ENCODE peak calls at places on chromosomes 6 and 20, in five cellular contexts. D is CD8-positive, alpha-beta T cell; K is left lung; H is activated T-cell treated with anti-CD3 and anti-CD28 coated beads, Interleukin-2, amount 50 U/mL, for 4 hours; R is psoas muscle. A is an unnamed sample.

GRCh38 chr6:33277663-33278391 is 904 bp downstream of the B3GALT4 start:
- ATAC-seq in D (peak; percentile 23), K (no peak), H (peak; percentile 1), R (peak; percentile 8), A (peak; percentile 5)

GRCh38 chr6:163290545-163291274 is 123.8 kb upstream of the QKI start:
- ATAC-seq in D (no peak), K (no peak), H (no peak), R (peak; percentile 74), A (no peak)

GRCh38 chr20:45840700-45841198 is 7.2 kb downstream of the SNX21 start:
- ATAC-seq in D (no peak), K (no peak), H (no peak), R (peak; percentile 23), A (no peak)

GRCh38 chr6:32825966-32826365 is 9.2 kb upstream of the HLA-DOB start:
- ATAC-seq in D (no peak), K (peak; percentile 77), H (no peak), R (no peak), A (no peak)

GRCh38 chr6:30900863-30901417 is 7.1 kb upstream of the GTF2H4 start:
- ATAC-seq in D (no peak), K (no peak), H (no peak), R (no peak), A (peak; percentile 25)

GRCh38 chr20:34824861-34825529 is 456 bp downstream of the NCOA6 start:
- ATAC-seq in D (peak; percentile 81), K (peak; percentile 78), H (peak; percentile 89), R (peak; percentile 77), A (peak; percentile 83)

GRCh38 chr6:170423030-170423429 is 116.5 kb downstream of the FAM120B start:
- ATAC-seq in D (no peak), K (no peak), H (no peak), R (no peak), A (no peak)

GRCh38 chr6:170147832-170148708 is 142.8 kb downstream of the DLL1 start:
- ATAC-seq in D (peak; percentile 81), K (no peak), H (peak; percentile 68), R (no peak), A (peak; percentile 72)

GRCh38 chr6:142416179-142416578 is 114.4 kb downstream of the ADGRG6 start:
- ATAC-seq in D (no peak), K (peak; percentile 80), H (peak; percentile 27), R (no peak), A (no peak)

GRCh38 chr6:389622-390021 is 1.9 kb upstream of the IRF4 start:
- ATAC-seq in D (peak; percentile 35), K (no peak), H (peak; percentile 57), R (no peak), A (peak; percentile 69)

GRCh38 chr6:81977488-81977887 is 225.0 kb upstream of the TENT5A start:
- ATAC-seq in D (no peak), K (peak; percentile 37), H (no peak), R (no peak), A (no peak)

GRCh38 chr6:130840050-130840449 is 12.8 kb downstream of the SMLR1 start:
- ATAC-seq in D (no peak), K (no peak), H (no peak), R (no peak), A (no peak)

GRCh38 chr6:164303092-164304007 is 888.8 kb downstream of the QKI start:
- ATAC-seq in D (no peak), K (no peak), H (no peak), R (peak; percentile 13), A (no peak)

GRCh38 chr20:420721-421574 is 12.8 kb downstream of the RBCK1 start:
- ATAC-seq in D (no peak), K (no peak), H (no peak), R (no peak), A (no peak)

GRCh38 chr6:154403803-154404202 is 47.2 kb upstream of the IPCEF1 start:
- ATAC-seq in D (no peak), K (peak; percentile 41), H (peak; percentile 18), R (no peak), A (no peak)

GRCh38 chr20:48638546-48638945 is 189.3 kb downstream of the PREX1 start:
- ATAC-seq in D (no peak), K (peak; percentile 11), H (no peak), R (no peak), A (no peak)

GRCh38 chr6:36200154-36200891 is 3.8 kb downstream of the BRPF3 start:
- ATAC-seq in D (no peak), K (no peak), H (no peak), R (no peak), A (no peak)

GRCh38 chr6:1396952-1397868 is 7.8 kb downstream of the FOXF2 start:
- ATAC-seq in D (peak; percentile 61), K (peak; percentile 83), H (peak; percentile 67), R (peak; percentile 72), A (peak; percentile 73)

GRCh38 chr6:20723236-20723635 is 189.0 kb downstream of the CDKAL1 start:
- ATAC-seq in D (no peak), K (no peak), H (no peak), R (no peak), A (no peak)

GRCh38 chr6:153511896-153512496 is 380.9 kb upstream of the RGS17 start:
- ATAC-seq in D (no peak), K (peak; percentile 82), H (no peak), R (no peak), A (peak; percentile 13)

GRCh38 chr6:17193376-17193775 is 87.8 kb upstream of the RBM24 start:
- ATAC-seq in D (no peak), K (no peak), H (no peak), R (no peak), A (no peak)

GRCh38 chr6:104357928-104358327 is 501.8 kb downstream of the HACE1 start:
- ATAC-seq in D (no peak), K (no peak), H (no peak), R (no peak), A (no peak)

GRCh38 chr6:123551939-123552707 is 84.6 kb downstream of the TRDN start:
- ATAC-seq in D (no peak), K (peak; percentile 92), H (no peak), R (peak; percentile 42), A (no peak)

GRCh38 chr6:14540276-14540675 is 422.7 kb downstream of the CD83 start:
- ATAC-seq in D (no peak), K (no peak), H (no peak), R (peak; percentile 98), A (no peak)

GRCh38 chr6:159806021-159806458 is 6.0 kb downstream of the PNLDC1 start:
- ATAC-seq in D (no peak), K (no peak), H (no peak), R (no peak), A (no peak)

GRCh38 chr6:83430606-83431544 is at the start of gene ME1:
- ATAC-seq in D (peak; percentile 67), K (peak; percentile 92), H (peak; percentile 67), R (peak; percentile 93), A (peak; percentile 30)

GRCh38 chr6:35054743-35055130 is 86.4 kb downstream of the TCP11 start:
- ATAC-seq in D (no peak), K (no peak), H (no peak), R (no peak), A (no peak)

GRCh38 chr20:3101737-3102574 is 17.4 kb upstream of the AVP start:
- ATAC-seq in D (peak; percentile 85), K (no peak), H (peak; percentile 91), R (peak; percentile 59), A (peak; percentile 99)

GRCh38 chr6:170049641-170050491 is 241.0 kb downstream of the DLL1 start:
- ATAC-seq in D (no peak), K (peak; percentile 69), H (no peak), R (peak; percentile 89), A (no peak)

GRCh38 chr6:138229663-138230194 is 11.4 kb upstream of the PBOV1 start:
- ATAC-seq in D (no peak), K (no peak), H (no peak), R (no peak), A (no peak)

GRCh38 chr6:159086033-159086618 is 41.3 kb upstream of the TAGAP start:
- ATAC-seq in D (no peak), K (no peak), H (peak; percentile 32), R (no peak), A (no peak)

A was measured in activated CD4-positive, CD25-positive, alpha-beta regulatory T cell treated with anti-CD3 and anti-CD28 coated beads, Interleukin-2, amount 50 U/mL, for 24 hours.